ENCODE peak calls at places on chromosomes 16 and 17, in nine cellular contexts. D, G, R, F, Z, V, E, C and Q are unnamed samples.
A peak's percentile ranks its signal among the peaks of the same experiment; 100 is the strongest.

GRCh38 chr17:17108681-17109049 is 66.4 kb downstream of the MPRIP start:
- DNase-seq in D (no peak), E (peak; percentile 36), R (no peak), F (peak; percentile 57), G (no peak), V (no peak), C (no peak), Z (peak; percentile 65), Q (peak; percentile 58)

GRCh38 chr17:35900693-35901487 is 20.7 kb upstream of the CCL5 start:
- DNase-seq in F (no peak), D (no peak), Z (no peak), C (no peak), R (no peak), V (no peak), E (no peak), G (no peak), Q (no peak)

GRCh38 chr17:43900183-43900857 is 7.0 kb downstream of the MPP2 start:
- DNase-seq in C (no peak), R (peak; percentile 100), V (peak; percentile 91), Z (peak; percentile 82), G (no peak), D (peak; percentile 56), F (peak; percentile 90), E (peak; percentile 98), Q (peak; percentile 87)

GRCh38 chr17:47808830-47809480 is 12.6 kb downstream of the OSBPL7 start:
- DNase-seq in V (no peak), D (no peak), G (no peak), C (no peak), Z (no peak), R (no peak), E (no peak), F (no peak), Q (no peak)

GRCh38 chr17:73340093-73340596 is 28.3 kb upstream of the CDC42EP4 start:
- DNase-seq in E (no peak), Z (peak; percentile 52), F (peak; percentile 54), G (no peak), V (no peak), R (no peak), D (peak; percentile 71), C (peak; percentile 94), Q (peak; percentile 32)

GRCh38 chr17:5220074-5220473 is 14.6 kb downstream of the SCIMP start:
- DNase-seq in Z (no peak), V (peak; percentile 44), F (no peak), R (no peak), C (no peak), E (no peak), D (no peak), G (no peak), Q (no peak)

GRCh38 chr16:77213542-77214108 is 14.4 kb downstream of the SYCE1L start:
- DNase-seq in Z (peak; percentile 78), V (peak; percentile 81), D (peak; percentile 98), C (no peak), G (no peak), R (no peak), E (no peak), F (no peak), Q (no peak)

GRCh38 chr17:82438401-82439193 is 12.0 kb downstream of the CYBC1 start:
- DNase-seq in R (no peak), F (no peak), C (no peak), G (no peak), D (no peak), Z (no peak), V (peak; percentile 75), E (no peak), Q (no peak)

GRCh38 chr17:7266784-7267183 is 4.5 kb upstream of the CLDN7 start:
- DNase-seq in F (no peak), Z (no peak), E (no peak), G (no peak), C (no peak), D (no peak), V (no peak), R (no peak), Q (no peak)

GRCh38 chr16:35562471-35562870 is 2103.1 kb downstream of the TP53TG3F start:
- DNase-seq in G (no peak), V (no peak), Z (no peak), C (no peak), R (no peak), F (no peak), E (no peak), D (no peak), Q (no peak)
- H3K9me3 ChIP-seq in G (peaks cover 87% of the 10 kb centered on the region), V (peaks cover 34% of the 10 kb centered on the region), Z (no peaks in the 10 kb centered on the region), C (no peaks in the 10 kb centered on the region), R (no peaks in the 10 kb centered on the region), F (peaks cover 11% of the 10 kb centered on the region), E (no peaks in the 10 kb centered on the region), D (no peaks in the 10 kb centered on the region), Q (no peaks in the 10 kb centered on the region)

GRCh38 chr17:71316498-71316897 is 804.3 kb upstream of the SOX9 start:
- DNase-seq in Z (no peak), C (no peak), G (no peak), V (no peak), R (no peak), F (no peak), D (no peak), E (no peak), Q (no peak)

GRCh38 chr17:71315568-71315967 is 805.3 kb upstream of the SOX9 start:
- DNase-seq in V (no peak), D (no peak), C (no peak), F (no peak), Z (no peak), R (no peak), G (no peak), E (no peak), Q (no peak)

GRCh38 chr17:71313866-71314265 is 807.0 kb upstream of the SOX9 start:
- DNase-seq in D (no peak), Z (no peak), R (no peak), G (no peak), C (no peak), F (no peak), E (no peak), V (no peak), Q (no peak)
- TF ChIP-seq POLR2AphosphoS5 in D (no peak), Z (no peak), R (no peak), G (no peak), C (no peak), F (no peak), E (no peak), V (no peak), Q (no peak)

DNA sequence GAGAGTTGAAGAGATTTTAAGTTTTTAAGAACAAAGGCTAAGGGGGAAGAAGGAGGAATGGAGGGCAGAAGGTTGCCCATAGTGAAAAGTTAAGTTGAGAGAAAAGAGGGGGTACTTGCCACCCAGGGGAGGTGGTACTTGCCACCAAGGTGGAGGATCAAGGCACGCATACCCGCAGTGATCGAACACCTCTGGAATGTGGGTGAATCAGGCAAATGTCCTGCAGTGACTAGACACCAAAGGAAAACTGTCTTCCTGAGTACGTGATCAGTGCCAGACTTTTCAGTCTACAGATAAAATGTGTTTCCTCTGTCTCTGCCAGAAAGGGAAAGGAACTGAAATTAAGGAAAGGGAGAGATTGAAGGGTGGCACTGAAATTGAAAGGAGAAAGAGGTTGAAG is 2285.3 kb downstream of the TP53TG3F start:
- DNase-seq in F (no peak), V (no peak), D (peak; percentile 34), G (no peak), E (no peak), R (no peak), C (peak; percentile 40), Z (no peak), Q (no peak)
- H3K9me3 ChIP-seq in F (peaks cover 45% of the 10 kb centered on the region), V (peaks cover 100% of the 10 kb centered on the region), D (no peaks in the 10 kb centered on the region), G (peaks cover 65% of the 10 kb centered on the region), E (no peaks in the 10 kb centered on the region), R (no peaks in the 10 kb centered on the region), C (no peaks in the 10 kb centered on the region), Z (peaks cover 31% of the 10 kb centered on the region), Q (no peaks in the 10 kb centered on the region)

GRCh38 chr16:19984136-19984535 is 89.6 kb downstream of the GPR139 start:
- DNase-seq in R (peak; percentile 20), V (no peak), Z (no peak), C (no peak), G (no peak), D (no peak), F (no peak), E (no peak), Q (no peak)

GRCh38 chr16:19979638-19980037 is 94.1 kb downstream of the GPR139 start:
- DNase-seq in D (no peak), V (no peak), G (no peak), E (no peak), C (no peak), Z (no peak), R (no peak), F (no peak), Q (no peak)

GRCh38 chr16:19980866-19981265 is 92.8 kb downstream of the GPR139 start:
- DNase-seq in C (no peak), D (peak; percentile 21), Z (no peak), V (no peak), F (no peak), G (no peak), R (peak; percentile 48), E (peak; percentile 41), Q (no peak)
- TF ChIP-seq POLR2AphosphoS5 in C (no peak), D (no peak), Z (no peak), V (no peak), F (no peak), G (no peak), R (no peak), E (no peak), Q (no peak)

DNA sequence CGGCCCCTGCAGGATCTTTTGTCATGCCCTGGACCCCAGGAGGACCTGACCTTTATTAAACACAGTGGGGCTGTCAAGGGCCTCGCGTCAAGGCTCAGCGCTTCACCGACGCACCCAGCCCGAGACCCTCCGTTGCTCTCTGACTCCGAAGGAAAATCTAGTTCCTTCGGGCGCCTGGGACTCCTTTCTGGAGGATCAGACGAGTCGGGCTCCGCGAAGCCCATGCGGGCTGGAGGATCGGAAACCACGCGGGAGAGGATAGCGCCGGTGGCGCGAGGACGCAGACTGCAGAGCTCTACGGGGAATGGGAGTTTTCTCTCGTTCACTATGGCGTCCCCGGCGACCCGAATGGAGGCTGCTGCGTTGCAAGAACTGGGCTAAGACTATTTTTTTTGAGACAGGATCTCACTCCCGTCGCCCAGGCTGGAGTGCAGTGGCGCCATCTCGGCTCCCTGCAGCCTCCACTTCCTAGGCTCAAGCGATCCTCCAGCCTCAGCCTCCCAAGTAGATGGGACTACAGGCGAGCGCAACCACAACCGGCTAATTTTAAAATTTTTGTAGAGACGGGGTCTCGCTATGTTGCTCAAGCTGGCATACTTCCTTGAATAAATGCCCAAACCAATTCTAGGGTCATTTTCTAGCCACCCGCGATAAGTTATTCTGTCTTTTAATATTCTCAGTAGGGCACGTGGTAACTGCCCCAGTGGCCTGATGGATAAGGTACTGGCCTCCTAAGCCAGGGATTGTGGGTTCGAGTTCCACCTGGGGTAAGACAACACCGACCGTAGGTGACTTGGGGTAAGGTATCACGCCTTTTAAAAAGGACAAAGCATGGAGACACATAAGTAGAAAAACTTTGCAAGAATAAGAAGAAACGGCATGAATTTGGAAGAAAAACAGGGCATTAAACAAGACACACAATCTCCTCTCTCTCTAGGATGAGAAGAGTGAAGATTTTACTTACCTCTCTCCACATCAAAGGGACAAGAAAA is 5.5 kb downstream of the OR1F1 start:
- DNase-seq in V (no peak), F (no peak), D (no peak), G (no peak), R (no peak), C (no peak), Z (no peak), E (no peak), Q (no peak)
- H3K9me3 ChIP-seq in V (peaks cover 12% of the 10 kb centered on the region), F (peaks cover 26% of the 10 kb centered on the region), D (no peaks in the 10 kb centered on the region), G (no peaks in the 10 kb centered on the region), R (no peaks in the 10 kb centered on the region), C (no peaks in the 10 kb centered on the region), Z (no peaks in the 10 kb centered on the region), E (no peaks in the 10 kb centered on the region), Q (no peaks in the 10 kb centered on the region)